ENCODE peak calls at places on chromosome 3, in eight cellular contexts. W is GM04503; X is HCEC 1CT; I is aorta; G is stimulated activated CD8-positive, alpha-beta memory T cell treated with anti-CD3 and anti-CD28 coated beads, Interleukin-7, amount 100 ng/mL, for 1 hour; M is RWPE2; L is Right ventricle myocardium superior; Y is NCI-H226. T is an unnamed sample.

GRCh38 chr3:122992628-122993570 is 34.7 kb downstream of the SEMA5B start:
- DNase-seq in W (no peak), X (no peak), I (peak), G (no peak), M (no peak), L (no peak), Y (no peak), T (no peak)

GRCh38 chr3:121431717-121432517 is 113.9 kb downstream of the POLQ start:
- DNase-seq in W (no peak), X (peak), I (no peak), G (no peak), M (no peak), L (no peak), Y (no peak), T (no peak)

GRCh38 chr3:22893001-22893400 is 310.1 kb upstream of the UBE2E2 start:
- DNase-seq in W (no peak), X (no peak), I (no peak), G (no peak), M (no peak), L (no peak), Y (no peak), T (no peak)

GRCh38 chr3:160225181-160226025 is at the start of gene C3orf80:
- DNase-seq in W (no peak), X (peak), I (peak), G (no peak), M (peak), L (peak), Y (peak), T (peak)

GRCh38 chr3:43869491-43869890 is 178.8 kb downstream of the ABHD5 start:
- DNase-seq in W (no peak), X (no peak), I (peak), G (no peak), M (no peak), L (no peak), Y (no peak), T (no peak)

GRCh38 chr3:111739241-111739952 is 119.7 kb upstream of the PHLDB2 start:
- DNase-seq in W (no peak), X (peak), I (no peak), G (no peak), M (peak), L (peak), Y (no peak), T (peak)

GRCh38 chr3:36681867-36682266 is 82.5 kb downstream of the DCLK3 start:
- DNase-seq in W (no peak), X (no peak), I (no peak), G (no peak), M (no peak), L (no peak), Y (no peak), T (no peak)

GRCh38 chr3:40766396-40766795 is 241.6 kb downstream of the ZNF621 start:
- DNase-seq in W (no peak), X (no peak), I (no peak), G (no peak), M (no peak), L (no peak), Y (no peak), T (no peak)

GRCh38 chr3:71702131-71703024 is 22.8 kb downstream of the EIF4E3 start:
- DNase-seq in W (no peak), X (no peak), I (no peak), G (no peak), M (no peak), L (no peak), Y (no peak), T (no peak)

GRCh38 chr3:177058647-177059046 is 138.6 kb downstream of the TBL1XR1 start:
- DNase-seq in W (no peak), X (no peak), I (no peak), G (no peak), M (no peak), L (no peak), Y (no peak), T (no peak)

GRCh38 chr3:120506076-120506827 is 55.5 kb upstream of the FSTL1 start:
- DNase-seq in W (no peak), X (peak), I (no peak), G (no peak), M (no peak), L (no peak), Y (no peak), T (no peak)

GRCh38 chr3:71629289-71630252 is 46.0 kb upstream of the FOXP1 start:
- DNase-seq in W (peak), X (peak), I (no peak), G (no peak), M (no peak), L (peak), Y (no peak), T (no peak)

GRCh38 chr3:133426721-133427120 is 26.9 kb downstream of the BFSP2 start:
- DNase-seq in W (no peak), X (peak), I (no peak), G (no peak), M (no peak), L (no peak), Y (peak), T (no peak)

T was measured in Right ventricle myocardium inferior.